ENCODE peak calls at places on chromosome 7, in four cellular contexts. M, V, Q and U are unnamed samples.

GRCh38 chr7:23211542-23211941 is 29.7 kb downstream of the NUP42 start:
- DNase-seq in M (no peak), V (peak), Q (no peak), U (no peak)

GRCh38 chr7:83355143-83355542 is 192.5 kb upstream of the PCLO start:
- DNase-seq in M (no peak), V (no peak), Q (no peak), U (no peak)

GRCh38 chr7:150903627-150904026 is 51.3 kb downstream of the AOC1 start:
- DNase-seq in M (no peak), V (no peak), Q (no peak), U (no peak)

GRCh38 chr7:140005754-140006503 is 56.8 kb downstream of the PARP12 start:
- DNase-seq in M (peak), V (peak), Q (no peak), U (peak)

GRCh38 chr7:157507987-157508386 is 171.2 kb downstream of the DNAJB6 start:
- DNase-seq in M (no peak), V (no peak), Q (no peak), U (peak)

GRCh38 chr7:31970501-31970900 is 99.7 kb downstream of the PDE1C start:
- DNase-seq in M (no peak), V (no peak), Q (no peak), U (no peak)

GRCh38 chr7:44064791-44065430 is 456 bp downstream of the PGAM2 start:
- DNase-seq in M (no peak), V (peak), Q (peak), U (peak)

GRCh38 chr7:53311205-53311604 is 275.8 kb downstream of the POM121L12 start:
- DNase-seq in M (no peak), V (no peak), Q (no peak), U (no peak)

GRCh38 chr7:118072893-118073674 is 110.9 kb upstream of the LSM8 start:
- DNase-seq in M (no peak), V (no peak), Q (no peak), U (no peak)

GRCh38 chr7:27108390-27109127 is 6.1 kb upstream of the HOXA2 start:
- DNase-seq in M (no peak), V (peak), Q (no peak), U (no peak)

GRCh38 chr7:126529833-126530232 is 722.9 kb downstream of the GRM8 start:
- DNase-seq in M (no peak), V (no peak), Q (no peak), U (no peak)

GRCh38 chr7:76505168-76506080 is 4.9 kb upstream of the UPK3B start:
- DNase-seq in M (no peak), V (peak), Q (no peak), U (peak)

GRCh38 chr7:57404967-57405421 is 45.0 kb upstream of the ZNF716 start:
- DNase-seq in M (no peak), V (no peak), Q (no peak), U (no peak)

GRCh38 chr7:156480671-156481070 is 159.9 kb upstream of the RNF32 start:
- DNase-seq in M (no peak), V (no peak), Q (no peak), U (no peak)

GRCh38 chr7:128091106-128091505 is 59.9 kb upstream of the LRRC4 start:
- DNase-seq in M (no peak), V (no peak), Q (no peak), U (no peak)

GRCh38 chr7:31116615-31117014 is 64.5 kb downstream of the ADCYAP1R1 start:
- DNase-seq in M (no peak), V (no peak), Q (no peak), U (no peak)